ENCODE peak calls at places on chromosomes 7 and 10, in seven cellular contexts. X is ACHN; V is stimulated activated naive B cell treated with anti-CD40 and anti-IgM and Interleukin-4, amounts not matched to agents 10 μg/mL and 1 μg/mL and 100 μg/mL, for 72 hours; Q is mesothelial cell of epicardium; K is foreskin keratinocyte; J is B cell; H is T-helper 9 cell. Y is an unnamed sample.
A peak's percentile ranks its signal among the peaks of the same experiment; 100 is the strongest.

GRCh38 chr10:103845983-103846382 is 9.4 kb downstream of the SH3PXD2A start:
- DNase-seq in X (no peak), V (peak; percentile 24), Q (no peak), K (no peak), J (peak; percentile 70), H (peak; percentile 10), Y (no peak)

GRCh38 chr7:45563804-45564461 is 10.2 kb upstream of the ADCY1 start:
- DNase-seq in X (no peak), V (no peak), Q (no peak), K (no peak), J (no peak), H (no peak), Y (no peak)

GRCh38 chr10:52185256-52185655 is 128.8 kb upstream of the DKK1 start:
- DNase-seq in X (no peak), V (no peak), Q (no peak), K (no peak), J (no peak), H (no peak), Y (no peak)

GRCh38 chr10:124565565-124566221 is 104.1 kb downstream of the LHPP start:
- DNase-seq in X (no peak), V (no peak), Q (no peak), K (no peak), J (peak; percentile 50), H (no peak), Y (no peak)

GRCh38 chr10:33042565-33042964 is 84.5 kb upstream of the ITGB1 start:
- DNase-seq in X (no peak), V (no peak), Q (no peak), K (no peak), J (no peak), H (no peak), Y (no peak)

GRCh38 chr10:11527700-11528255 is 83.7 kb downstream of the USP6NL start:
- DNase-seq in X (no peak), V (no peak), Q (no peak), K (no peak), J (peak; percentile 28), H (no peak), Y (no peak)

GRCh38 chr7:132576723-132577089 is 436 bp upstream of the PLXNA4 start:
- DNase-seq in X (no peak), V (no peak), Q (no peak), K (no peak), J (no peak), H (no peak), Y (no peak)

GRCh38 chr7:6290345-6290744 is 17.9 kb upstream of the CYTH3 start:
- DNase-seq in X (no peak), V (no peak), Q (no peak), K (peak; percentile 30), J (no peak), H (no peak), Y (no peak)

GRCh38 chr7:117385340-117386124 is 41.8 kb downstream of the ASZ1 start:
- DNase-seq in X (peak; percentile 68), V (no peak), Q (no peak), K (peak; percentile 32), J (no peak), H (no peak), Y (no peak)

GRCh38 chr7:141586878-141587277 is 35.7 kb downstream of the AGK start:
- DNase-seq in X (no peak), V (no peak), Q (no peak), K (no peak), J (no peak), H (no peak), Y (no peak)

GRCh38 chr10:131641231-131641630 is 259.6 kb upstream of the PPP2R2D start:
- DNase-seq in X (no peak), V (peak; percentile 40), Q (no peak), K (no peak), J (no peak), H (no peak), Y (no peak)

GRCh38 chr10:119454990-119455389 is 87.5 kb downstream of the RGS10 start:
- DNase-seq in X (no peak), V (no peak), Q (no peak), K (no peak), J (no peak), H (no peak), Y (no peak)

GRCh38 chr7:43077732-43078391 is 34.6 kb upstream of the HECW1 start:
- DNase-seq in X (no peak), V (no peak), Q (no peak), K (peak; percentile 41), J (no peak), H (no peak), Y (no peak)

GRCh38 chr10:48249004-48249762 is 25.3 kb downstream of the FRMPD2 start:
- DNase-seq in X (no peak), V (no peak), Q (no peak), K (no peak), J (no peak), H (no peak), Y (no peak)

GRCh38 chr10:91978585-91978984 is 55.0 kb downstream of the BTAF1 start:
- DNase-seq in X (no peak), V (no peak), Q (no peak), K (no peak), J (no peak), H (no peak), Y (no peak)

GRCh38 chr10:98577578-98577977 is 130.8 kb upstream of the HPS1 start:
- DNase-seq in X (peak; percentile 8), V (no peak), Q (no peak), K (no peak), J (no peak), H (no peak), Y (no peak)

GRCh38 chr10:132593900-132594876 is 56.6 kb downstream of the INPP5A start:
- DNase-seq in X (no peak), V (peak; percentile 52), Q (no peak), K (no peak), J (peak; percentile 73), H (no peak), Y (no peak)

GRCh38 chr10:24207781-24208611 is 942 bp upstream of the KIAA1217 start:
- DNase-seq in X (no peak), V (no peak), Q (no peak), K (peak; percentile 15), J (no peak), H (no peak), Y (no peak)

GRCh38 chr10:97921581-97922377 is 72.1 kb downstream of the GOLGA7B start:
- DNase-seq in X (no peak), V (no peak), Q (no peak), K (no peak), J (no peak), H (no peak), Y (no peak)

GRCh38 chr7:82036146-82036886 is 266.5 kb upstream of the HGF start:
- DNase-seq in X (no peak), V (no peak), Q (no peak), K (peak; percentile 32), J (no peak), H (no peak), Y (no peak)

GRCh38 chr10:52213511-52213831 is 100.6 kb upstream of the DKK1 start:
- DNase-seq in X (no peak), V (no peak), Q (no peak), K (peak; percentile 55), J (no peak), H (no peak), Y (no peak)

GRCh38 chr7:50497068-50497642 is 47.0 kb upstream of the FIGNL1 start:
- DNase-seq in X (no peak), V (no peak), Q (no peak), K (no peak), J (no peak), H (no peak), Y (no peak)

GRCh38 chr7:79730971-79731370 is 277.5 kb upstream of the MAGI2 start:
- DNase-seq in X (no peak), V (no peak), Q (no peak), K (no peak), J (no peak), H (no peak), Y (no peak)

GRCh38 chr10:50561816-50562215 is 61.9 kb downstream of the SGMS1 start:
- DNase-seq in X (peak; percentile 43), V (no peak), Q (no peak), K (no peak), J (peak; percentile 20), H (no peak), Y (no peak)

GRCh38 chr10:73931767-73932624 is 21.1 kb downstream of the PLAU start:
- DNase-seq in X (no peak), V (peak; percentile 61), Q (no peak), K (peak; percentile 99), J (no peak), H (peak; percentile 28), Y (peak; percentile 65)

GRCh38 chr7:87110778-87111177 is 41.5 kb upstream of the DMTF1 start:
- DNase-seq in X (no peak), V (no peak), Q (no peak), K (peak; percentile 37), J (no peak), H (no peak), Y (no peak)

GRCh38 chr10:1454428-1454827 is 282.9 kb downstream of the ADARB2 start:
- DNase-seq in X (no peak), V (peak; percentile 81), Q (no peak), K (no peak), J (peak; percentile 81), H (no peak), Y (no peak)

GRCh38 chr7:159042639-159043101 is 102.0 kb downstream of the VIPR2 start:
- DNase-seq in X (no peak), V (no peak), Q (no peak), K (no peak), J (no peak), H (no peak), Y (no peak)

GRCh38 chr10:118571123-118571522 is 24.3 kb downstream of the PRLHR start:
- DNase-seq in X (no peak), V (no peak), Q (no peak), K (no peak), J (no peak), H (no peak), Y (peak; percentile 20)

GRCh38 chr10:95236068-95236903 is 42.2 kb downstream of the ACSM6 start:
- DNase-seq in X (peak; percentile 63), V (peak; percentile 58), Q (no peak), K (peak; percentile 78), J (peak; percentile 28), H (no peak), Y (no peak)

GRCh38 chr10:52232561-52233350 is 81.3 kb upstream of the DKK1 start:
- DNase-seq in X (no peak), V (peak; percentile 20), Q (no peak), K (peak; percentile 15), J (peak; percentile 33), H (no peak), Y (no peak)

GRCh38 chr7:70165477-70166170 is 567.3 kb downstream of the AUTS2 start:
- DNase-seq in X (no peak), V (no peak), Q (no peak), K (no peak), J (no peak), H (no peak), Y (no peak)

Y was measured in stimulated activated effector memory CD8-positive, alpha-beta T cell treated with anti-CD3 and anti-CD28 coated beads, Interleukin-12 subunit alpha, Interleukin-12 subunit beta, amount 100 ng/mL, for 72 hours.